ENCODE peak calls at places on chromosome X, in seven cellular contexts. O is gastrocnemius medialis, J is GM12864, E is AG09309, C is tibial artery, N is hippocampal formation, H is HFF-Myc. U is an unnamed sample.

GRCh38 chrX:24259544-24260240 is 54.2 kb downstream of the SUPT20HL2 start:
- DNase-seq in H (no peak), N (no peak), E (peak; percentile 52), O (no peak), C (peak; percentile 28), J (no peak), U (peak; percentile 65)

GRCh38 chrX:56787734-56788152 is 58.7 kb downstream of the NBDY start:
- DNase-seq in E (no peak), C (no peak), H (no peak), N (no peak), J (no peak), O (no peak), U (no peak)

GRCh38 chrX:103151799-103152198 is 58.9 kb upstream of the NXF3 start:
- DNase-seq in H (no peak), O (no peak), N (no peak), E (no peak), J (no peak), C (no peak), U (no peak)

GRCh38 chrX:23465985-23466384 is 131.3 kb downstream of the PTCHD1 start:
- DNase-seq in O (no peak), E (no peak), N (no peak), C (no peak), H (no peak), J (no peak), U (no peak)

GRCh38 chrX:155434906-155435743 is 23.3 kb downstream of the F8A3 start:
- DNase-seq in N (no peak), C (peak; percentile 24), E (no peak), O (no peak), J (no peak), H (no peak), U (no peak)

GRCh38 chrX:9396930-9397329 is 67.9 kb upstream of the TBL1X start:
- DNase-seq in O (no peak), J (no peak), N (no peak), C (no peak), H (no peak), E (no peak), U (no peak)

GRCh38 chrX:10401239-10401638 is 219.1 kb downstream of the MID1 start:
- DNase-seq in H (no peak), O (no peak), N (no peak), E (no peak), J (no peak), C (no peak), U (no peak)

GRCh38 chrX:40172980-40173661 is 75.4 kb upstream of the BCOR start:
- DNase-seq in H (no peak), J (no peak), O (no peak), C (no peak), E (no peak), N (no peak), U (no peak)

GRCh38 chrX:39845289-39845688 is 252.5 kb downstream of the BCOR start:
- DNase-seq in N (no peak), C (no peak), E (no peak), O (no peak), J (no peak), H (no peak), U (peak; percentile 58)

GRCh38 chrX:146973283-146973682 is 158.7 kb upstream of the CXorf51A start:
- DNase-seq in H (no peak), C (no peak), E (no peak), J (no peak), O (no peak), N (no peak), U (no peak)

GRCh38 chrX:11214346-11215190 is 78.6 kb upstream of the AMELX start:
- DNase-seq in E (no peak), C (no peak), H (no peak), O (no peak), N (no peak), J (no peak), U (no peak)